ENCODE peak calls at places on chromosomes 5 and 9, in ten cellular contexts. C is M059J; J is mucosa of descending colon; M is cardiac muscle cell; T is A673; Y is NCI-H2029 treated with DMSO at 0.1 percent for 48 hours; B is stimulated activated naive CD8-positive, alpha-beta T cell treated with anti-CD3 and anti-CD28 coated beads, Interleukin-15, Interleukin-2, amounts not matched to agents 100 U/mL and 50 U/mL, for 24 hours; V is mucosa of gallbladder; S is activated CD8-positive, alpha-beta T cell treated with anti-CD3 and anti-CD28 coated beads for 36 hours; F is mesothelial cell of epicardium. D is an unnamed sample.

GRCh38 chr5:36874465-36874864 is 2.1 kb upstream of the NIPBL start:
- DNase-seq in S (no peak), M (no peak), Y (no peak), J (no peak), C (peak), T (peak), F (no peak), V (no peak), B (no peak), D (no peak)

GRCh38 chr5:97231025-97231636 is 48.1 kb upstream of the RIOK2 start:
- DNase-seq in B (peak), F (no peak), T (peak), M (peak), Y (peak), J (no peak), V (peak), S (peak), C (peak), D (peak)

GRCh38 chr5:157913575-157913974 is 54.6 kb upstream of the CLINT1 start:
- DNase-seq in B (no peak), M (no peak), J (no peak), V (no peak), F (no peak), S (no peak), Y (peak), T (no peak), C (no peak), D (no peak)

GRCh38 chr5:23169660-23170416 is 316.7 kb upstream of the CDH12 start:
- DNase-seq in S (no peak), T (no peak), F (no peak), M (no peak), C (no peak), J (no peak), V (no peak), Y (no peak), B (no peak), D (no peak)

GRCh38 chr9:90421786-90422185 is 220.8 kb downstream of the DIRAS2 start:
- DNase-seq in M (no peak), T (no peak), S (no peak), Y (no peak), B (no peak), J (no peak), V (no peak), F (no peak), C (no peak), D (no peak)

GRCh38 chr9:115730845-115731244 is 422.7 kb upstream of the PAPPA start:
- DNase-seq in T (peak), J (no peak), M (peak), F (no peak), Y (no peak), B (no peak), V (no peak), S (no peak), C (peak), D (no peak)

GRCh38 chr5:9775339-9775738 is 145.2 kb upstream of the TAS2R1 start:
- DNase-seq in F (no peak), T (no peak), J (no peak), C (peak), Y (no peak), V (no peak), M (peak), S (no peak), B (no peak), D (no peak)

GRCh38 chr5:127872494-127872893 is 169.3 kb downstream of the CCDC192 start:
- DNase-seq in Y (no peak), B (no peak), M (peak), F (no peak), T (no peak), J (no peak), S (no peak), C (no peak), V (no peak), D (no peak)

GRCh38 chr5:175385691-175386360 is 58.2 kb downstream of the DRD1 start:
- DNase-seq in J (no peak), S (no peak), Y (peak), M (no peak), T (no peak), V (no peak), C (peak), B (no peak), F (no peak), D (no peak)

GRCh38 chr9:128992995-128993394 is 35.1 kb downstream of the SH3GLB2 start:
- DNase-seq in F (no peak), M (peak), J (no peak), T (no peak), B (no peak), S (no peak), C (peak), V (no peak), Y (no peak), D (no peak)

GRCh38 chr5:77774981-77775772 is 962 bp downstream of the TBCA start:
- DNase-seq in C (peak), V (no peak), M (no peak), Y (no peak), J (no peak), T (no peak), F (no peak), S (peak), B (peak), D (no peak)

GRCh38 chr9:78668148-78668825 is 371.4 kb downstream of the PSAT1 start:
- DNase-seq in J (no peak), V (no peak), T (no peak), C (peak), B (no peak), F (no peak), M (no peak), Y (no peak), S (no peak), D (no peak)